ENCODE peak calls at places on chromosomes 13 and 19, in nine cellular contexts. T is ovary, S is spleen, P is IMR-90, A is body of pancreas, M is upper lobe of left lung, B is K562, D is endothelial cell of umbilical vein, U is prostate gland. C is an unnamed sample.

GRCh38 chr13:43085545-43085944 is 62.2 kb downstream of the DNAJC15 start:
- DNase-seq in P (peak; percentile 61), D (peak; percentile 59), U (no peak), A (no peak), T (no peak), M (no peak), B (peak; percentile 3), S (no peak), C (no peak)

GRCh38 chr19:28737021-28737525 is 475.9 kb downstream of the UQCRFS1 start:
- DNase-seq in P (peak; percentile 44), A (peak; percentile 22), B (no peak), D (no peak), T (no peak), U (no peak), M (no peak), S (no peak), C (no peak)

GRCh38 chr13:101785858-101786257 is 333.4 kb downstream of the ITGBL1 start:
- DNase-seq in U (no peak), D (no peak), S (no peak), P (peak; percentile 3), T (no peak), B (no peak), A (peak; percentile 8), M (no peak), C (no peak)

GRCh38 chr13:23701646-23702045 is 131.4 kb downstream of the TNFRSF19 start:
- DNase-seq in A (peak; percentile 70), D (no peak), P (peak; percentile 77), S (no peak), T (peak; percentile 85), B (no peak), M (peak; percentile 84), U (no peak), C (peak; percentile 77)

GRCh38 chr19:30593358-30593757 is 221.2 kb downstream of the ZNF536 start:
- DNase-seq in B (no peak), P (no peak), T (no peak), S (no peak), D (no peak), M (no peak), U (no peak), A (no peak), C (no peak)

GRCh38 chr19:30584121-30584520 is 211.9 kb downstream of the ZNF536 start:
- DNase-seq in B (no peak), T (no peak), U (no peak), M (no peak), S (no peak), A (no peak), P (no peak), D (no peak), C (no peak)

GRCh38 chr13:44293354-44293753 is 80.3 kb upstream of the SERP2 start:
- DNase-seq in D (no peak), U (no peak), M (no peak), P (no peak), S (no peak), T (no peak), B (no peak), A (no peak), C (no peak)

GRCh38 chr19:34317311-34317927 is 47.6 kb upstream of the GPI start:
- DNase-seq in A (peak; percentile 37), P (no peak), B (peak; percentile 42), T (no peak), U (no peak), D (peak; percentile 46), S (no peak), M (no peak), C (peak; percentile 46)

GRCh38 chr13:95403349-95404140 is 102.3 kb upstream of the ABCC4 start:
- DNase-seq in B (no peak), A (no peak), M (no peak), D (no peak), P (no peak), S (no peak), T (no peak), U (no peak), C (no peak)

GRCh38 chr19:34926685-34927375 is at the start of gene ZNF30:
- DNase-seq in B (peak; percentile 87), D (peak; percentile 92), M (peak; percentile 97), T (peak; percentile 84), S (peak; percentile 96), A (peak; percentile 95), U (peak; percentile 86), P (peak; percentile 88), C (peak; percentile 81)

GRCh38 chr19:39341720-39342604 is at the start of gene SAMD4B:
- DNase-seq in P (peak; percentile 97), A (peak; percentile 99), B (peak; percentile 96), T (peak; percentile 99), S (peak; percentile 100), D (peak; percentile 97), U (peak; percentile 98), M (peak; percentile 100), C (peak; percentile 98)

GRCh38 chr19:19305696-19306095 is 14.6 kb downstream of the SUGP1 start:
- DNase-seq in B (no peak), T (no peak), M (peak; percentile 76), S (no peak), P (no peak), A (no peak), U (no peak), D (no peak), C (no peak)

GRCh38 chr13:82627183-82627582 is 1255.1 kb downstream of the SLITRK1 start:
- DNase-seq in A (no peak), B (no peak), P (peak; percentile 91), T (no peak), D (peak; percentile 1), U (no peak), S (no peak), M (no peak), C (no peak)

GRCh38 chr19:46615966-46616365 is 8.9 kb downstream of the PTGIR start:
- DNase-seq in U (no peak), S (peak; percentile 34), P (no peak), M (no peak), T (no peak), D (no peak), B (no peak), A (no peak), C (no peak)
- H3K4me1 ChIP-seq in U (no peaks in the 10 kb centered on the region), S (peaks cover 73% of the 10 kb centered on the region), P (peaks cover 19% of the 10 kb centered on the region), M (peaks cover 40% of the 10 kb centered on the region), T (no peaks in the 10 kb centered on the region), D (peaks cover 4% of the 10 kb centered on the region), B (peaks cover 20% of the 10 kb centered on the region), A (peaks cover 49% of the 10 kb centered on the region), C (peaks cover 24% of the 10 kb centered on the region)

GRCh38 chr13:110714798-110715394 is 1.4 kb downstream of the ING1 start:
- DNase-seq in S (peak; percentile 93), D (no peak), U (peak; percentile 51), A (peak; percentile 68), M (peak; percentile 93), B (no peak), T (peak; percentile 66), P (peak; percentile 25), C (peak; percentile 29)

GRCh38 chr13:110713981-110714797 is 689 bp downstream of the ING1 start:
- DNase-seq in U (peak; percentile 36), A (peak; percentile 70), P (peak; percentile 32), T (peak; percentile 69), D (peak; percentile 47), M (peak; percentile 92), B (no peak), S (peak; percentile 94), C (peak; percentile 51)

GRCh38 chr13:110716235-110716505 is 2.7 kb downstream of the ING1 start:
- DNase-seq in M (peak; percentile 79), U (peak; percentile 24), A (peak; percentile 58), S (no peak), P (no peak), D (no peak), B (no peak), T (peak; percentile 62), C (peak; percentile 58)

GRCh38 chr13:110713642-110713952 is at the start of gene ING1:
- DNase-seq in A (no peak), S (no peak), D (no peak), U (no peak), P (no peak), M (no peak), B (no peak), T (no peak), C (no peak)

DNA sequence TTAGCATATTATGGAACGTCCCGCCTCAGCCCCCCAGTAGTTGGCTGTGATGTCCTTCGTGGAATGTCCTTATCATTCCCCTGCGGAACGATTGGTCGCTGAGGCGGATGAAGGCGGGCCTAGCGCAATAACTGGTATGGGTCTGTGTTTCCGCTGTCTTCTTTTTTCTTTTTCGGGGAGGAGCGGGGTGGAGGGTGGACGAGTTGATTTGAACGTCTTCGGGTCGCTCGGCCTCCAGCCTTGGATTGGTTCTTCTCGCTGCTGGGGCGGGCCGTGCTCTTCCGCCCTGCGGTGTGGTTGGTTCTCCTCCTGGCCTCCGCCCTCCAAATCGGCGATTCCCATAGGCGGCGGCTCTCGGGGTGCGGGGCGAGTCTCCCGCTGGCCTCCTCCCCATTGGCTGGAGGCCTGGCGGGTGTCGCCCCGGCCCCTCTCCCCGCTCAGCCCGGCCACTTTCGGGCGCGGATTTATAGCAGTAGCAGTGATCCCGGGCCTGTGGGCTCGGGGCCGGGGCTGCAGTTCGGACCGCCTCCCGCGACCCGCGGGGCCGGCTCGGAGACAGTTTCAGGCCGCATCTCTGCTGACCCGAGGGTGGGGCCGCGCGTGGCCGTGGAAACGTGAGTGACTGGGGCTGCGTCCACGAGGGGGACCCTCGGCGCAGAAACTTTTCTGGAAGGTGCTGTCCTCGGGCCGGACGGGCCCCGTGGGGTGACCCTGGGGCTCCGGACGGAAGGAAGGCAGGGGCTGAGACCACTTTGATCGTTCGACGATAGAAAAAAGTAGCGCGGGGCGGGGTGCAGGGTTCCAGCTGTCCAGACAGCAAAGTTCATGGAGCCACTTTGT is 2.1 kb downstream of the ING1 start:
- DNase-seq in D (peak; percentile 100), P (peak; percentile 100), A (peak; percentile 99), U (peak; percentile 99), T (peak; percentile 99), B (peak; percentile 88), M (peak; percentile 97), S (peak; percentile 99), C (peak; percentile 99)
- TF ChIP-seq POLR2A in D (no peak), P (no peak), A (peak; percentile 89), U (peak; percentile 98), T (peak; percentile 79), B (no peak), M (peak; percentile 89), S (peak; percentile 4), C (peak; percentile 76)

GRCh38 chr19:7689165-7689564 is 8.5 kb downstream of the TRAPPC5 start:
- DNase-seq in P (no peak), T (no peak), M (peak; percentile 71), S (peak; percentile 77), B (no peak), U (no peak), D (no peak), A (no peak), C (no peak)
- H3K4me3 ChIP-seq in P (no peak overlapping the region), T (no peak overlapping the region), M (no peak overlapping the region), S (no peak overlapping the region), B (no peak overlapping the region), U (no peak overlapping the region), D (no peak overlapping the region), A (no peak overlapping the region), C (no peak overlapping the region)

GRCh38 chr19:7211191-7211988 is 82.8 kb downstream of the INSR start:
- DNase-seq in B (no peak), D (peak; percentile 92), U (no peak), S (peak; percentile 79), M (peak; percentile 45), P (peak; percentile 50), T (peak; percentile 86), A (peak; percentile 96), C (no peak)
- H3K4me1 ChIP-seq in B (no peaks in the 10 kb centered on the region), D (no peaks in the 10 kb centered on the region), U (no peaks in the 10 kb centered on the region), S (peaks cover 87% of the 10 kb centered on the region), M (peaks cover 7% of the 10 kb centered on the region), P (peaks cover 3% of the 10 kb centered on the region), T (peaks cover 41% of the 10 kb centered on the region), A (peaks cover 99% of the 10 kb centered on the region), C (peaks cover 41% of the 10 kb centered on the region)